ENCODE peak calls at places on chromosome 15, in nine cellular contexts. One of them, this sample, is unnamed.

GRCh38 chr15:87902772-87903388 is 353.7 kb downstream of the NTRK3 start:
- DNase-seq in AG20443: no peak
- DNase-seq in HFF-Myc: no peak
- DNase-seq in cardiac muscle cell: no peak
- DNase-seq in HS-27A: no peak
- DNase-seq in AG08396: no peak
- DNase-seq in activated naive CD8-positive, alpha-beta T cell treated with anti-CD3 and anti-CD28 coated beads for 36 hours: no peak
- DNase-seq in renal cortical epithelial cell: no peak
- DNase-seq in right cardiac atrium: no peak
- DNase-seq in this sample: no peak

GRCh38 chr15:94239474-94239873 is 8.1 kb downstream of the MCTP2 start:
- DNase-seq in AG20443: no peak
- DNase-seq in HFF-Myc: no peak
- DNase-seq in cardiac muscle cell: no peak
- DNase-seq in HS-27A: no peak
- DNase-seq in AG08396: no peak
- DNase-seq in activated naive CD8-positive, alpha-beta T cell treated with anti-CD3 and anti-CD28 coated beads for 36 hours: no peak
- DNase-seq in renal cortical epithelial cell: peak; percentile 59
- DNase-seq in right cardiac atrium: no peak
- DNase-seq in this sample: no peak

GRCh38 chr15:34318277-34319079 is 19.1 kb downstream of the SLC12A6 start:
- DNase-seq in AG20443: peak; percentile 81
- DNase-seq in HFF-Myc: no peak
- DNase-seq in cardiac muscle cell: peak; percentile 77
- DNase-seq in HS-27A: no peak
- DNase-seq in AG08396: peak; percentile 64
- DNase-seq in activated naive CD8-positive, alpha-beta T cell treated with anti-CD3 and anti-CD28 coated beads for 36 hours: no peak
- DNase-seq in renal cortical epithelial cell: peak; percentile 81
- DNase-seq in right cardiac atrium: peak; percentile 79
- DNase-seq in this sample: no peak

GRCh38 chr15:73388256-73388781 is 19.6 kb upstream of the HCN4 start:
- DNase-seq in AG20443: peak; percentile 48
- DNase-seq in HFF-Myc: peak; percentile 14
- DNase-seq in cardiac muscle cell: peak; percentile 30
- DNase-seq in HS-27A: peak; percentile 79
- DNase-seq in AG08396: no peak
- DNase-seq in activated naive CD8-positive, alpha-beta T cell treated with anti-CD3 and anti-CD28 coated beads for 36 hours: no peak
- DNase-seq in renal cortical epithelial cell: peak; percentile 79
- DNase-seq in right cardiac atrium: no peak
- DNase-seq in this sample: peak; percentile 40

GRCh38 chr15:70539409-70539808 is 223.9 kb downstream of the UACA start:
- DNase-seq in AG20443: no peak
- DNase-seq in HFF-Myc: no peak
- DNase-seq in cardiac muscle cell: no peak
- DNase-seq in HS-27A: no peak
- DNase-seq in AG08396: no peak
- DNase-seq in activated naive CD8-positive, alpha-beta T cell treated with anti-CD3 and anti-CD28 coated beads for 36 hours: no peak
- DNase-seq in renal cortical epithelial cell: no peak
- DNase-seq in right cardiac atrium: no peak
- DNase-seq in this sample: no peak

GRCh38 chr15:99981223-99981647 is 248.0 kb upstream of the LYSMD4 start:
- DNase-seq in AG20443: no peak
- DNase-seq in HFF-Myc: no peak
- DNase-seq in cardiac muscle cell: no peak
- DNase-seq in HS-27A: no peak
- DNase-seq in AG08396: no peak
- DNase-seq in activated naive CD8-positive, alpha-beta T cell treated with anti-CD3 and anti-CD28 coated beads for 36 hours: no peak
- DNase-seq in renal cortical epithelial cell: no peak
- DNase-seq in right cardiac atrium: no peak
- DNase-seq in this sample: no peak

GRCh38 chr15:93152951-93153350 is 63.9 kb upstream of the RGMA start:
- DNase-seq in AG20443: no peak
- DNase-seq in HFF-Myc: no peak
- DNase-seq in cardiac muscle cell: no peak
- DNase-seq in HS-27A: no peak
- DNase-seq in AG08396: no peak
- DNase-seq in activated naive CD8-positive, alpha-beta T cell treated with anti-CD3 and anti-CD28 coated beads for 36 hours: no peak
- DNase-seq in renal cortical epithelial cell: no peak
- DNase-seq in right cardiac atrium: peak; percentile 85
- DNase-seq in this sample: no peak

GRCh38 chr15:65004993-65005392 is 15.3 kb upstream of the SPG21 start:
- DNase-seq in AG20443: no peak
- DNase-seq in HFF-Myc: no peak
- DNase-seq in cardiac muscle cell: no peak
- DNase-seq in HS-27A: no peak
- DNase-seq in AG08396: no peak
- DNase-seq in activated naive CD8-positive, alpha-beta T cell treated with anti-CD3 and anti-CD28 coated beads for 36 hours: no peak
- DNase-seq in renal cortical epithelial cell: no peak
- DNase-seq in right cardiac atrium: no peak
- DNase-seq in this sample: no peak

GRCh38 chr15:75720297-75720696 is 7.6 kb upstream of the CSPG4 start:
- DNase-seq in AG20443: no peak
- DNase-seq in HFF-Myc: no peak
- DNase-seq in cardiac muscle cell: no peak
- DNase-seq in HS-27A: no peak
- DNase-seq in AG08396: no peak
- DNase-seq in activated naive CD8-positive, alpha-beta T cell treated with anti-CD3 and anti-CD28 coated beads for 36 hours: no peak
- DNase-seq in renal cortical epithelial cell: no peak
- DNase-seq in right cardiac atrium: peak; percentile 19
- DNase-seq in this sample: no peak

GRCh38 chr15:101439920-101440319 is 49.6 kb downstream of the PCSK6 start:
- DNase-seq in AG20443: peak; percentile 78
- DNase-seq in HFF-Myc: no peak
- DNase-seq in cardiac muscle cell: no peak
- DNase-seq in HS-27A: no peak
- DNase-seq in AG08396: peak; percentile 76
- DNase-seq in activated naive CD8-positive, alpha-beta T cell treated with anti-CD3 and anti-CD28 coated beads for 36 hours: no peak
- DNase-seq in renal cortical epithelial cell: no peak
- DNase-seq in right cardiac atrium: no peak
- DNase-seq in this sample: no peak

GRCh38 chr15:77642793-77643430 is 10.2 kb upstream of the LINGO1 start:
- DNase-seq in AG20443: peak; percentile 46
- DNase-seq in HFF-Myc: no peak
- DNase-seq in cardiac muscle cell: no peak
- DNase-seq in HS-27A: no peak
- DNase-seq in AG08396: no peak
- DNase-seq in activated naive CD8-positive, alpha-beta T cell treated with anti-CD3 and anti-CD28 coated beads for 36 hours: no peak
- DNase-seq in renal cortical epithelial cell: no peak
- DNase-seq in right cardiac atrium: no peak
- DNase-seq in this sample: no peak

GRCh38 chr15:75648156-75649000 is 666 bp downstream of the SNX33 start:
- DNase-seq in AG20443: peak; percentile 57
- DNase-seq in HFF-Myc: no peak
- DNase-seq in cardiac muscle cell: peak; percentile 59
- DNase-seq in HS-27A: no peak
- DNase-seq in AG08396: peak; percentile 58
- DNase-seq in activated naive CD8-positive, alpha-beta T cell treated with anti-CD3 and anti-CD28 coated beads for 36 hours: no peak
- DNase-seq in renal cortical epithelial cell: peak; percentile 10
- DNase-seq in right cardiac atrium: peak; percentile 84
- DNase-seq in this sample: no peak

GRCh38 chr15:78284758-78285157 is 14.7 kb downstream of the SKIC8 start:
- DNase-seq in AG20443: no peak
- DNase-seq in HFF-Myc: no peak
- DNase-seq in cardiac muscle cell: no peak
- DNase-seq in HS-27A: no peak
- DNase-seq in AG08396: no peak
- DNase-seq in activated naive CD8-positive, alpha-beta T cell treated with anti-CD3 and anti-CD28 coated beads for 36 hours: no peak
- DNase-seq in renal cortical epithelial cell: no peak
- DNase-seq in right cardiac atrium: no peak
- DNase-seq in this sample: no peak

GRCh38 chr15:101143321-101143720 is 108.5 kb downstream of the CHSY1 start:
- DNase-seq in AG20443: no peak
- DNase-seq in HFF-Myc: no peak
- DNase-seq in cardiac muscle cell: no peak
- DNase-seq in HS-27A: no peak
- DNase-seq in AG08396: no peak
- DNase-seq in activated naive CD8-positive, alpha-beta T cell treated with anti-CD3 and anti-CD28 coated beads for 36 hours: no peak
- DNase-seq in renal cortical epithelial cell: no peak
- DNase-seq in right cardiac atrium: no peak
- DNase-seq in this sample: no peak

GRCh38 chr15:79265167-79265566 is 17.4 kb upstream of the ANKRD34C start:
- DNase-seq in AG20443: no peak
- DNase-seq in HFF-Myc: no peak
- DNase-seq in cardiac muscle cell: no peak
- DNase-seq in HS-27A: no peak
- DNase-seq in AG08396: no peak
- DNase-seq in activated naive CD8-positive, alpha-beta T cell treated with anti-CD3 and anti-CD28 coated beads for 36 hours: no peak
- DNase-seq in renal cortical epithelial cell: no peak
- DNase-seq in right cardiac atrium: no peak
- DNase-seq in this sample: no peak

GRCh38 chr15:52031542-52031941 is 12.5 kb downstream of the MAPK6 start:
- DNase-seq in AG20443: no peak
- DNase-seq in HFF-Myc: no peak
- DNase-seq in cardiac muscle cell: no peak
- DNase-seq in HS-27A: no peak
- DNase-seq in AG08396: no peak
- DNase-seq in activated naive CD8-positive, alpha-beta T cell treated with anti-CD3 and anti-CD28 coated beads for 36 hours: no peak
- DNase-seq in renal cortical epithelial cell: peak; percentile 57
- DNase-seq in right cardiac atrium: no peak
- DNase-seq in this sample: no peak

GRCh38 chr15:73655724-73656123 is 22.5 kb upstream of the NPTN start:
- DNase-seq in AG20443: no peak
- DNase-seq in HFF-Myc: no peak
- DNase-seq in cardiac muscle cell: no peak
- DNase-seq in HS-27A: no peak
- DNase-seq in AG08396: no peak
- DNase-seq in activated naive CD8-positive, alpha-beta T cell treated with anti-CD3 and anti-CD28 coated beads for 36 hours: no peak
- DNase-seq in renal cortical epithelial cell: no peak
- DNase-seq in right cardiac atrium: no peak
- DNase-seq in this sample: no peak

GRCh38 chr15:70787001-70787400 is 23.6 kb upstream of the UACA start:
- DNase-seq in AG20443: no peak
- DNase-seq in HFF-Myc: no peak
- DNase-seq in cardiac muscle cell: no peak
- DNase-seq in HS-27A: no peak
- DNase-seq in AG08396: no peak
- DNase-seq in activated naive CD8-positive, alpha-beta T cell treated with anti-CD3 and anti-CD28 coated beads for 36 hours: no peak
- DNase-seq in renal cortical epithelial cell: no peak
- DNase-seq in right cardiac atrium: no peak
- DNase-seq in this sample: no peak

GRCh38 chr15:40137011-40137906 is 23.6 kb upstream of the BUB1B start:
- DNase-seq in AG20443: no peak
- DNase-seq in HFF-Myc: no peak
- DNase-seq in cardiac muscle cell: peak; percentile 51
- DNase-seq in HS-27A: no peak
- DNase-seq in AG08396: no peak
- DNase-seq in activated naive CD8-positive, alpha-beta T cell treated with anti-CD3 and anti-CD28 coated beads for 36 hours: no peak
- DNase-seq in renal cortical epithelial cell: no peak
- DNase-seq in right cardiac atrium: no peak
- DNase-seq in this sample: no peak

GRCh38 chr15:41978534-41978933 is 6.2 kb upstream of the EHD4 start:
- DNase-seq in AG20443: no peak
- DNase-seq in HFF-Myc: no peak
- DNase-seq in cardiac muscle cell: no peak
- DNase-seq in HS-27A: no peak
- DNase-seq in AG08396: no peak
- DNase-seq in activated naive CD8-positive, alpha-beta T cell treated with anti-CD3 and anti-CD28 coated beads for 36 hours: no peak
- DNase-seq in renal cortical epithelial cell: no peak
- DNase-seq in right cardiac atrium: no peak
- DNase-seq in this sample: no peak

GRCh38 chr15:94844533-94845390 is 613.4 kb downstream of the MCTP2 start:
- DNase-seq in AG20443: peak; percentile 66
- DNase-seq in HFF-Myc: no peak
- DNase-seq in cardiac muscle cell: peak; percentile 75
- DNase-seq in HS-27A: no peak
- DNase-seq in AG08396: peak; percentile 20
- DNase-seq in activated naive CD8-positive, alpha-beta T cell treated with anti-CD3 and anti-CD28 coated beads for 36 hours: peak; percentile 9
- DNase-seq in renal cortical epithelial cell: peak; percentile 30
- DNase-seq in right cardiac atrium: peak; percentile 89
- DNase-seq in this sample: no peak

GRCh38 chr15:84873997-84874396 is 10.5 kb upstream of the SLC28A1 start:
- DNase-seq in AG20443: no peak
- DNase-seq in HFF-Myc: no peak
- DNase-seq in cardiac muscle cell: no peak
- DNase-seq in HS-27A: no peak
- DNase-seq in AG08396: no peak
- DNase-seq in activated naive CD8-positive, alpha-beta T cell treated with anti-CD3 and anti-CD28 coated beads for 36 hours: no peak
- DNase-seq in renal cortical epithelial cell: no peak
- DNase-seq in right cardiac atrium: no peak
- DNase-seq in this sample: no peak

GRCh38 chr15:45943255-45943654 is 308.4 kb downstream of the SQOR start:
- DNase-seq in AG20443: no peak
- DNase-seq in HFF-Myc: no peak
- DNase-seq in cardiac muscle cell: no peak
- DNase-seq in HS-27A: no peak
- DNase-seq in AG08396: no peak
- DNase-seq in activated naive CD8-positive, alpha-beta T cell treated with anti-CD3 and anti-CD28 coated beads for 36 hours: no peak
- DNase-seq in renal cortical epithelial cell: peak; percentile 98
- DNase-seq in right cardiac atrium: no peak
- DNase-seq in this sample: no peak

GRCh38 chr15:64151727-64152506 is at the start of gene SNX22:
- DNase-seq in AG20443: peak; percentile 38
- DNase-seq in HFF-Myc: no peak
- DNase-seq in cardiac muscle cell: peak; percentile 40
- DNase-seq in HS-27A: no peak
- DNase-seq in AG08396: peak; percentile 39
- DNase-seq in activated naive CD8-positive, alpha-beta T cell treated with anti-CD3 and anti-CD28 coated beads for 36 hours: peak; percentile 35
- DNase-seq in renal cortical epithelial cell: no peak
- DNase-seq in right cardiac atrium: peak; percentile 75
- DNase-seq in this sample: no peak

GRCh38 chr15:100340721-100341661 is 784 bp downstream of the ADAMTS17 start:
- DNase-seq in AG20443: no peak
- DNase-seq in HFF-Myc: no peak
- DNase-seq in cardiac muscle cell: no peak
- DNase-seq in HS-27A: no peak
- DNase-seq in AG08396: no peak
- DNase-seq in activated naive CD8-positive, alpha-beta T cell treated with anti-CD3 and anti-CD28 coated beads for 36 hours: peak; percentile 50
- DNase-seq in renal cortical epithelial cell: no peak
- DNase-seq in right cardiac atrium: peak; percentile 54
- DNase-seq in this sample: no peak

GRCh38 chr15:36356511-36356910 is 222.9 kb upstream of the CDIN1 start:
- DNase-seq in AG20443: no peak
- DNase-seq in HFF-Myc: no peak
- DNase-seq in cardiac muscle cell: no peak
- DNase-seq in HS-27A: no peak
- DNase-seq in AG08396: no peak
- DNase-seq in activated naive CD8-positive, alpha-beta T cell treated with anti-CD3 and anti-CD28 coated beads for 36 hours: no peak
- DNase-seq in renal cortical epithelial cell: no peak
- DNase-seq in right cardiac atrium: no peak
- DNase-seq in this sample: no peak

GRCh38 chr15:30962659-30963058 is 28.8 kb downstream of the MTMR10 start:
- DNase-seq in AG20443: no peak
- DNase-seq in HFF-Myc: no peak
- DNase-seq in cardiac muscle cell: no peak
- DNase-seq in HS-27A: no peak
- DNase-seq in AG08396: no peak
- DNase-seq in activated naive CD8-positive, alpha-beta T cell treated with anti-CD3 and anti-CD28 coated beads for 36 hours: no peak
- DNase-seq in renal cortical epithelial cell: no peak
- DNase-seq in right cardiac atrium: no peak
- DNase-seq in this sample: no peak

GRCh38 chr15:75966073-75966472 is 46.2 kb downstream of the NRG4 start:
- DNase-seq in AG20443: no peak
- DNase-seq in HFF-Myc: no peak
- DNase-seq in cardiac muscle cell: no peak
- DNase-seq in HS-27A: peak; percentile 8
- DNase-seq in AG08396: peak; percentile 16
- DNase-seq in activated naive CD8-positive, alpha-beta T cell treated with anti-CD3 and anti-CD28 coated beads for 36 hours: no peak
- DNase-seq in renal cortical epithelial cell: peak; percentile 64
- DNase-seq in right cardiac atrium: no peak
- DNase-seq in this sample: peak; percentile 36

GRCh38 chr15:89778861-89779260 is 2.7 kb downstream of the MESP2 start:
- DNase-seq in AG20443: no peak
- DNase-seq in HFF-Myc: no peak
- DNase-seq in cardiac muscle cell: no peak
- DNase-seq in HS-27A: no peak
- DNase-seq in AG08396: no peak
- DNase-seq in activated naive CD8-positive, alpha-beta T cell treated with anti-CD3 and anti-CD28 coated beads for 36 hours: no peak
- DNase-seq in renal cortical epithelial cell: no peak
- DNase-seq in right cardiac atrium: peak; percentile 7
- DNase-seq in this sample: no peak

GRCh38 chr15:70054884-70055387 is 42.8 kb downstream of the TLE3 start:
- DNase-seq in AG20443: no peak
- DNase-seq in HFF-Myc: no peak
- DNase-seq in cardiac muscle cell: no peak
- DNase-seq in HS-27A: no peak
- DNase-seq in AG08396: no peak
- DNase-seq in activated naive CD8-positive, alpha-beta T cell treated with anti-CD3 and anti-CD28 coated beads for 36 hours: no peak
- DNase-seq in renal cortical epithelial cell: no peak
- DNase-seq in right cardiac atrium: no peak
- DNase-seq in this sample: no peak

GRCh38 chr15:79009388-79009787 is 64.5 kb upstream of the CTSH start:
- DNase-seq in AG20443: no peak
- DNase-seq in HFF-Myc: no peak
- DNase-seq in cardiac muscle cell: no peak
- DNase-seq in HS-27A: no peak
- DNase-seq in AG08396: no peak
- DNase-seq in activated naive CD8-positive, alpha-beta T cell treated with anti-CD3 and anti-CD28 coated beads for 36 hours: no peak
- DNase-seq in renal cortical epithelial cell: no peak
- DNase-seq in right cardiac atrium: no peak
- DNase-seq in this sample: no peak

This sample was measured in non-pigmented ciliary epithelial cell.